ENCODE peak calls at places on chromosome 11, in five cellular contexts. One of them, this sample, is unnamed.

GRCh38 chr11:2316169-2316962 is 14.6 kb downstream of the TSPAN32 start:
- DNase-seq in germinal center: no peak
- DNase-seq in NCI-H1436: no peak
- DNase-seq in NCI-H345: no peak
- DNase-seq in IMR-90: no peak
- DNase-seq in this sample: no peak

GRCh38 chr11:119488256-119488995 is 65.5 kb upstream of the THY1 start:
- DNase-seq in NCI-H345: no peak
- DNase-seq in NCI-H1436: no peak
- DNase-seq in IMR-90: no peak
- DNase-seq in germinal center: no peak
- DNase-seq in this sample: no peak

GRCh38 chr11:62340269-62340901 is 3.1 kb downstream of the ASRGL1 start:
- DNase-seq in IMR-90: peak; percentile 45
- DNase-seq in NCI-H1436: peak; percentile 38
- DNase-seq in germinal center: peak; percentile 35
- DNase-seq in NCI-H345: peak; percentile 58
- DNase-seq in this sample: peak; percentile 56

GRCh38 chr11:5204787-5205186 is 4.3 kb upstream of the OR51V1 start:
- DNase-seq in IMR-90: peak; percentile 90
- DNase-seq in NCI-H1436: no peak
- DNase-seq in NCI-H345: peak; percentile 4
- DNase-seq in germinal center: no peak
- DNase-seq in this sample: peak; percentile 47

GRCh38 chr11:33778682-33779081 is 4.4 kb upstream of the FBXO3 start:
- DNase-seq in IMR-90: peak; percentile 83
- DNase-seq in germinal center: no peak
- DNase-seq in NCI-H1436: no peak
- DNase-seq in NCI-H345: no peak
- DNase-seq in this sample: no peak

GRCh38 chr11:94650756-94651155 is 83.6 kb downstream of the PIWIL4 start:
- DNase-seq in NCI-H345: no peak
- DNase-seq in NCI-H1436: no peak
- DNase-seq in IMR-90: peak; percentile 69
- DNase-seq in germinal center: no peak
- DNase-seq in this sample: no peak

GRCh38 chr11:13143486-13144297 is 133.9 kb upstream of the BMAL1 start:
- DNase-seq in germinal center: no peak
- DNase-seq in NCI-H1436: no peak
- DNase-seq in IMR-90: no peak
- DNase-seq in NCI-H345: no peak
- DNase-seq in this sample: no peak

GRCh38 chr11:87180743-87181142 is 143.0 kb downstream of the TMEM135 start:
- DNase-seq in IMR-90: peak; percentile 65
- DNase-seq in NCI-H345: no peak
- DNase-seq in NCI-H1436: no peak
- DNase-seq in germinal center: no peak
- DNase-seq in this sample: no peak

GRCh38 chr11:122101625-122102291 is 14.3 kb downstream of the BLID start:
- DNase-seq in NCI-H1436: no peak
- DNase-seq in IMR-90: peak; percentile 85
- DNase-seq in germinal center: no peak
- DNase-seq in NCI-H345: peak; percentile 78
- DNase-seq in this sample: no peak

GRCh38 chr11:10514713-10515112 is 26.3 kb downstream of the RNF141 start:
- DNase-seq in NCI-H345: no peak
- DNase-seq in NCI-H1436: no peak
- DNase-seq in germinal center: no peak
- DNase-seq in IMR-90: peak; percentile 14
- DNase-seq in this sample: no peak

GRCh38 chr11:118853693-118854092 is 30.0 kb upstream of the CXCR5 start:
- DNase-seq in germinal center: no peak
- DNase-seq in IMR-90: no peak
- DNase-seq in NCI-H1436: no peak
- DNase-seq in NCI-H345: no peak
- DNase-seq in this sample: no peak

GRCh38 chr11:119052163-119052814 is 4.7 kb downstream of the HYOU1 start:
- DNase-seq in NCI-H1436: no peak
- DNase-seq in germinal center: no peak
- DNase-seq in IMR-90: no peak
- DNase-seq in NCI-H345: no peak
- DNase-seq in this sample: no peak

GRCh38 chr11:103364687-103365086 is 255.5 kb downstream of the DYNC2H1 start:
- DNase-seq in NCI-H1436: no peak
- DNase-seq in germinal center: no peak
- DNase-seq in IMR-90: peak; percentile 16
- DNase-seq in NCI-H345: no peak
- DNase-seq in this sample: no peak

GRCh38 chr11:129373489-129373953 is 2.1 kb upstream of the BARX2 start:
- DNase-seq in IMR-90: no peak
- DNase-seq in NCI-H345: no peak
- DNase-seq in germinal center: no peak
- DNase-seq in NCI-H1436: no peak
- DNase-seq in this sample: peak; percentile 30

GRCh38 chr11:93952082-93952780 is 68.9 kb upstream of the HEPHL1 start:
- DNase-seq in NCI-H345: no peak
- DNase-seq in germinal center: no peak
- DNase-seq in NCI-H1436: no peak
- DNase-seq in IMR-90: no peak
- DNase-seq in this sample: no peak

GRCh38 chr11:12783765-12784164 is 109.5 kb downstream of the TEAD1 start:
- DNase-seq in NCI-H345: no peak
- DNase-seq in germinal center: no peak
- DNase-seq in NCI-H1436: no peak
- DNase-seq in IMR-90: no peak
- DNase-seq in this sample: no peak

GRCh38 chr11:31825453-31826391 is 14.6 kb upstream of the PAX6 start:
- DNase-seq in NCI-H1436: no peak
- DNase-seq in NCI-H345: no peak
- DNase-seq in IMR-90: no peak
- DNase-seq in germinal center: no peak
- DNase-seq in this sample: peak; percentile 31

GRCh38 chr11:65183201-65183891 is 1.6 kb downstream of the CAPN1 start:
- DNase-seq in NCI-H345: no peak
- DNase-seq in IMR-90: no peak
- DNase-seq in germinal center: no peak
- DNase-seq in NCI-H1436: no peak
- DNase-seq in this sample: no peak

GRCh38 chr11:64611961-64612646 is 21.1 kb downstream of the SLC22A12 start:
- DNase-seq in IMR-90: no peak
- DNase-seq in NCI-H345: no peak
- DNase-seq in germinal center: no peak
- DNase-seq in NCI-H1436: no peak
- DNase-seq in this sample: no peak

GRCh38 chr11:119380160-119380815 is 1.2 kb downstream of the USP2 start:
- DNase-seq in germinal center: no peak
- DNase-seq in NCI-H1436: no peak
- DNase-seq in NCI-H345: no peak
- DNase-seq in IMR-90: no peak
- DNase-seq in this sample: no peak

GRCh38 chr11:116420770-116421528 is 351.8 kb downstream of the BUD13 start:
- DNase-seq in NCI-H345: peak; percentile 61
- DNase-seq in IMR-90: no peak
- DNase-seq in NCI-H1436: no peak
- DNase-seq in germinal center: no peak
- DNase-seq in this sample: no peak

GRCh38 chr11:68684385-68685356 is at the start of gene GAL:
- DNase-seq in NCI-H345: no peak
- DNase-seq in germinal center: no peak
- DNase-seq in NCI-H1436: no peak
- DNase-seq in IMR-90: no peak
- DNase-seq in this sample: no peak

GRCh38 chr11:77115181-77115611 is 12.6 kb downstream of the OMP start:
- DNase-seq in NCI-H1436: no peak
- DNase-seq in germinal center: peak; percentile 24
- DNase-seq in IMR-90: no peak
- DNase-seq in NCI-H345: no peak
- DNase-seq in this sample: no peak

This sample was measured in GM20000.